ENCODE peak calls at places on chromosome 7, in six cellular contexts. V is stimulated activated CD8-positive, alpha-beta memory T cell treated with anti-CD3 and anti-CD28 coated beads, Interleukin-4, amount 100 ng/mL, for 48 hours; Q is memory B cell; Y is M059J; P is activated naive CD8-positive, alpha-beta T cell treated with anti-CD3 and anti-CD28 coated beads, Interleukin-2, amount 10 ng/mL, durations not matched to agents 7 days and 5 days; I is GDM1. A is an unnamed sample.

GRCh38 chr7:28956608-28957063 is 1.5 kb downstream of the TRIL start:
- DNase-seq in V (peak), P (peak), Q (no peak), I (no peak), Y (no peak), A (peak)

GRCh38 chr7:123571684-123572083 is 14.1 kb upstream of the NDUFA5 start:
- DNase-seq in P (no peak), V (no peak), Y (peak), I (no peak), Q (no peak), A (no peak)

GRCh38 chr7:1460757-1461639 is 1.7 kb upstream of the MICALL2 start:
- DNase-seq in I (no peak), Y (peak), V (no peak), Q (no peak), P (no peak), A (no peak)

GRCh38 chr7:77797734-77798393 is 370 bp downstream of the TMEM60 start:
- DNase-seq in I (no peak), Y (no peak), P (no peak), Q (no peak), V (no peak), A (no peak)

GRCh38 chr7:16604054-16604453 is 41.5 kb downstream of the ANKMY2 start:
- DNase-seq in Q (no peak), I (no peak), Y (no peak), P (no peak), V (no peak), A (no peak)

GRCh38 chr7:9250876-9251275 is 817.5 kb downstream of the NXPH1 start:
- DNase-seq in P (no peak), I (no peak), V (no peak), Y (no peak), Q (no peak), A (no peak)

GRCh38 chr7:84218681-84219080 is 24.1 kb upstream of the SEMA3A start:
- DNase-seq in P (no peak), I (no peak), Y (peak), Q (no peak), V (no peak), A (no peak)

GRCh38 chr7:5396999-5397656 is 26.5 kb downstream of the TNRC18 start:
- DNase-seq in V (peak), P (peak), I (peak), Q (peak), Y (peak), A (peak)

GRCh38 chr7:66631471-66631870 is 2.8 kb downstream of the KCTD7 start:
- DNase-seq in I (peak), V (peak), Y (no peak), P (no peak), Q (no peak), A (no peak)

GRCh38 chr7:99791021-99791420 is 7.0 kb upstream of the CYP3A4 start:
- DNase-seq in Q (no peak), P (no peak), V (no peak), I (no peak), Y (peak), A (no peak)

GRCh38 chr7:39504963-39505362 is 61.2 kb upstream of the YAE1 start:
- DNase-seq in Q (no peak), Y (peak), P (no peak), I (no peak), V (no peak), A (no peak)

GRCh38 chr7:14936530-14936929 is 34.0 kb upstream of the DGKB start:
- DNase-seq in P (no peak), V (no peak), Y (no peak), I (no peak), Q (no peak), A (no peak)

GRCh38 chr7:139075871-139076686 is 33.4 kb downstream of the ZC3HAV1 start:
- DNase-seq in Y (no peak), I (no peak), Q (no peak), P (no peak), V (no peak), A (no peak)

GRCh38 chr7:136403591-136403990 is 426.4 kb upstream of the MTPN start:
- DNase-seq in P (no peak), Q (no peak), Y (no peak), V (no peak), I (no peak), A (no peak)

GRCh38 chr7:14069961-14070360 is 80.5 kb upstream of the ETV1 start:
- DNase-seq in P (no peak), I (peak), V (no peak), Q (no peak), Y (no peak), A (no peak)

GRCh38 chr7:1452205-1452604 is 7.1 kb downstream of the MICALL2 start:
- DNase-seq in Q (no peak), V (no peak), Y (no peak), I (no peak), P (no peak), A (no peak)

GRCh38 chr7:2824678-2825461 is 19.2 kb downstream of the GNA12 start:
- DNase-seq in Y (no peak), V (no peak), I (no peak), Q (peak), P (no peak), A (no peak)

GRCh38 chr7:141729020-141729419 is 9.1 kb upstream of the SSBP1 start:
- DNase-seq in Y (no peak), Q (no peak), P (no peak), V (no peak), I (no peak), A (no peak)

GRCh38 chr7:128121731-128122576 is 90.7 kb upstream of the LRRC4 start:
- DNase-seq in V (no peak), Q (no peak), P (no peak), I (no peak), Y (peak), A (no peak)

GRCh38 chr7:134632937-134633540 is 13.6 kb upstream of the BPGM start:
- DNase-seq in I (peak), P (no peak), Y (peak), V (no peak), Q (peak), A (no peak)

GRCh38 chr7:1678070-1678543 is 8.0 kb downstream of the ELFN1 start:
- DNase-seq in P (no peak), V (peak), Y (no peak), Q (no peak), I (no peak), A (no peak)

GRCh38 chr7:76220185-76221057 is 18.7 kb downstream of the SRRM3 start:
- DNase-seq in Y (peak), Q (no peak), P (no peak), V (no peak), I (no peak), A (no peak)

GRCh38 chr7:124033093-124033806 is 383 bp upstream of the TMEM229A start:
- DNase-seq in V (no peak), P (peak), Q (no peak), Y (no peak), I (no peak), A (no peak)

GRCh38 chr7:8125680-8126444 is 136.1 kb downstream of the ICA1 start:
- DNase-seq in Y (no peak), V (peak), Q (peak), I (peak), P (peak), A (peak)

GRCh38 chr7:46859963-46860475 is 721.9 kb downstream of the TNS3 start:
- DNase-seq in I (no peak), P (no peak), V (no peak), Q (no peak), Y (peak), A (no peak)

GRCh38 chr7:132424277-132424676 is 152.0 kb downstream of the PLXNA4 start:
- DNase-seq in Q (no peak), P (no peak), V (no peak), Y (no peak), I (no peak), A (no peak)

GRCh38 chr7:4904346-4904745 is 20.8 kb upstream of the RADIL start:
- DNase-seq in Q (no peak), Y (no peak), I (no peak), P (no peak), V (no peak), A (no peak)

GRCh38 chr7:44087914-44088838 is 5.8 kb upstream of the POLM start:
- DNase-seq in I (no peak), Q (no peak), Y (peak), V (no peak), P (no peak), A (no peak)

GRCh38 chr7:76233538-76234281 is 32.0 kb downstream of the SRRM3 start:
- DNase-seq in I (no peak), Y (peak), Q (no peak), V (no peak), P (no peak), A (no peak)

GRCh38 chr7:63012633-63013183 is 985.9 kb upstream of the ZNF722 start:
- DNase-seq in I (no peak), P (no peak), V (no peak), Q (no peak), Y (no peak), A (no peak)

GRCh38 chr7:103379270-103379975 is 32.0 kb downstream of the PSMC2 start:
- DNase-seq in V (no peak), I (no peak), Q (no peak), P (no peak), Y (peak), A (no peak)

GRCh38 chr7:29843738-29844137 is 37.4 kb downstream of the WIPF3 start:
- DNase-seq in Y (no peak), P (no peak), Q (no peak), I (no peak), V (no peak), A (no peak)

GRCh38 chr7:44239361-44239760 is 38.6 kb downstream of the YKT6 start:
- DNase-seq in I (no peak), Y (no peak), Q (no peak), V (no peak), P (no peak), A (no peak)

GRCh38 chr7:155763122-155763521 is 49.1 kb downstream of the SHH start:
- DNase-seq in Q (no peak), I (no peak), P (no peak), Y (no peak), V (no peak), A (no peak)

GRCh38 chr7:19235680-19236079 is 90.5 kb upstream of the FERD3L start:
- DNase-seq in Y (no peak), P (no peak), I (no peak), V (no peak), Q (no peak), A (no peak)

GRCh38 chr7:20744913-20745587 is 41.6 kb downstream of the SP8 start:
- DNase-seq in Q (no peak), Y (peak), I (no peak), V (no peak), P (no peak), A (no peak)

GRCh38 chr7:855686-856369 is 20.5 kb upstream of the GET4 start:
- DNase-seq in Y (no peak), V (no peak), Q (no peak), I (no peak), P (no peak), A (no peak)

A was measured in GM12891.